ENCODE peak calls at places on chromosomes 2 and 18, in seven cellular contexts. J, V, K, M, N, G and Q are unnamed samples.

GRCh38 chr2:207129821-207130220 is 35.9 kb downstream of the KLF7 start:
- DNase-seq in J (no peak), V (no peak), K (no peak), M (no peak), N (no peak), G (no peak), Q (no peak)

GRCh38 chr2:119641562-119642258 is 37.3 kb upstream of the TMEM177 start:
- DNase-seq in J (peak; percentile 61), V (peak; percentile 67), K (peak; percentile 83), M (peak; percentile 85), N (peak; percentile 70), G (peak; percentile 74), Q (peak; percentile 74)

GRCh38 chr2:61419570-61419969 is 51.3 kb downstream of the USP34 start:
- DNase-seq in J (no peak), V (peak; percentile 12), K (no peak), M (no peak), N (no peak), G (no peak), Q (no peak)

GRCh38 chr2:86791574-86791973 is 861 bp upstream of the CD8A start:
- DNase-seq in J (no peak), V (no peak), K (no peak), M (no peak), N (no peak), G (no peak), Q (no peak)

GRCh38 chr18:6004683-6005082 is 109.4 kb upstream of the TMEM200C start:
- DNase-seq in J (no peak), V (no peak), K (no peak), M (no peak), N (no peak), G (no peak), Q (no peak)

GRCh38 chr2:39431592-39432316 is 5.3 kb downstream of the MAP4K3 start:
- DNase-seq in J (peak; percentile 53), V (peak; percentile 70), K (no peak), M (no peak), N (no peak), G (peak; percentile 72), Q (no peak)

GRCh38 chr2:72937356-72937669 is 20.0 kb downstream of the EMX1 start:
- DNase-seq in J (no peak), V (no peak), K (no peak), M (no peak), N (no peak), G (no peak), Q (no peak)

GRCh38 chr18:68865503-68865902 is 67.6 kb downstream of the CCDC102B start:
- DNase-seq in J (no peak), V (no peak), K (no peak), M (no peak), N (no peak), G (no peak), Q (no peak)

GRCh38 chr2:46873632-46874068 is 42.0 kb downstream of the MCFD2 start:
- DNase-seq in J (peak; percentile 70), V (peak; percentile 92), K (no peak), M (peak; percentile 86), N (peak; percentile 92), G (peak; percentile 95), Q (peak; percentile 42)

GRCh38 chr2:45233301-45233700 is 224.0 kb upstream of the SIX2 start:
- DNase-seq in J (no peak), V (no peak), K (no peak), M (no peak), N (no peak), G (no peak), Q (no peak)

GRCh38 chr2:145750074-145750473 is 1230.2 kb upstream of the ZEB2 start:
- DNase-seq in J (no peak), V (no peak), K (no peak), M (no peak), N (no peak), G (no peak), Q (no peak)

GRCh38 chr18:49967914-49968313 is 154.6 kb upstream of the ACAA2 start:
- DNase-seq in J (peak; percentile 24), V (no peak), K (no peak), M (no peak), N (no peak), G (no peak), Q (no peak)

GRCh38 chr2:164061129-164061746 is 325.4 kb upstream of the FIGN start:
- DNase-seq in J (peak; percentile 41), V (peak; percentile 28), K (peak; percentile 22), M (peak; percentile 28), N (peak; percentile 37), G (peak; percentile 38), Q (peak; percentile 56)

GRCh38 chr2:650343-651310 is 26.6 kb downstream of the TMEM18 start:
- DNase-seq in J (no peak), V (no peak), K (no peak), M (no peak), N (no peak), G (no peak), Q (no peak)

GRCh38 chr2:138439733-138440132 is 61.8 kb upstream of the SPOPL start:
- DNase-seq in J (no peak), V (no peak), K (no peak), M (no peak), N (no peak), G (no peak), Q (no peak)

GRCh38 chr2:239274391-239275001 is 126.3 kb downstream of the HDAC4 start:
- DNase-seq in J (peak; percentile 57), V (peak; percentile 24), K (no peak), M (peak; percentile 73), N (peak; percentile 80), G (peak; percentile 62), Q (no peak)

GRCh38 chr18:2412261-2412660 is 159.0 kb downstream of the METTL4 start:
- DNase-seq in J (no peak), V (no peak), K (no peak), M (no peak), N (no peak), G (no peak), Q (no peak)

GRCh38 chr2:27356056-27356381 is 545 bp downstream of the GTF3C2 start:
- DNase-seq in J (peak; percentile 52), V (peak; percentile 61), K (no peak), M (peak; percentile 53), N (no peak), G (peak; percentile 66), Q (peak; percentile 60)